ENCODE peak calls at places on chromosomes 2 and 18, in five cellular contexts. P is IMR-90, X is H1, K is K562, H is HepG2. R is an unnamed sample.

GRCh38 chr18:64678048-64678447 is 529.2 kb upstream of the LINC00305 start:
- DNase-seq in P (no peak), X (no peak), K (no peak), H (no peak), R (no peak)

GRCh38 chr2:137969418-137969765 is 5.1 kb downstream of the HNMT start:
- DNase-seq in P (peak), X (no peak), K (no peak), H (no peak), R (no peak)

GRCh38 chr18:52087140-52087539 is 252.9 kb upstream of the DCC start:
- DNase-seq in P (no peak), X (no peak), K (no peak), H (no peak), R (no peak)

GRCh38 chr2:120205901-120206581 is 17.2 kb downstream of the TMEM185B start:
- DNase-seq in P (no peak), X (peak), K (peak), H (no peak), R (no peak)

GRCh38 chr18:67280843-67281242 is 235.7 kb downstream of the DSEL start:
- DNase-seq in P (no peak), X (no peak), K (no peak), H (no peak), R (no peak)

GRCh38 chr2:225937625-225938024 is 538.1 kb downstream of the NYAP2 start:
- DNase-seq in P (peak), X (no peak), K (no peak), H (no peak), R (no peak)

GRCh38 chr2:39523308-39524044 is 86.4 kb upstream of the MAP4K3 start:
- DNase-seq in P (peak), X (no peak), K (peak), H (peak), R (peak)

GRCh38 chr18:37419272-37419671 is 146.3 kb downstream of the CELF4 start:
- DNase-seq in P (peak), X (no peak), K (no peak), H (no peak), R (peak)

GRCh38 chr2:9076755-9077154 is 73.3 kb upstream of the MBOAT2 start:
- DNase-seq in P (no peak), X (no peak), K (no peak), H (no peak), R (no peak)

GRCh38 chr18:23453657-23454011 is 547 bp downstream of the RIOK3 start:
- DNase-seq in P (peak), X (no peak), K (peak), H (peak), R (peak)

GRCh38 chr18:14104906-14105748 is 27.1 kb downstream of the ZNF519 start:
- DNase-seq in P (no peak), X (no peak), K (no peak), H (peak), R (no peak)

GRCh38 chr18:45688834-45689233 is 35.1 kb upstream of the SLC14A1 start:
- DNase-seq in P (no peak), X (no peak), K (no peak), H (no peak), R (no peak)

GRCh38 chr2:163778045-163778753 is 42.4 kb upstream of the FIGN start:
- DNase-seq in P (peak), X (no peak), K (no peak), H (no peak), R (peak)

GRCh38 chr2:237927135-237927534 is 39.7 kb upstream of the UBE2F start:
- DNase-seq in P (no peak), X (no peak), K (no peak), H (no peak), R (no peak)

GRCh38 chr2:227363756-227364155 is 15.3 kb downstream of the TM4SF20 start:
- DNase-seq in P (no peak), X (no peak), K (peak), H (no peak), R (peak)

GRCh38 chr2:12244070-12244469 is 472.7 kb upstream of the TRIB2 start:
- DNase-seq in P (peak), X (no peak), K (no peak), H (no peak), R (no peak)

GRCh38 chr2:151206446-151206968 is 55.2 kb downstream of the RBM43 start:
- DNase-seq in P (no peak), X (no peak), K (no peak), H (no peak), R (no peak)

GRCh38 chr18:23357992-23358594 is 95.0 kb upstream of the RIOK3 start:
- DNase-seq in P (no peak), X (no peak), K (no peak), H (no peak), R (no peak)

GRCh38 chr2:25905126-25905525 is 26.8 kb upstream of the ASXL2 start:
- DNase-seq in P (peak), X (no peak), K (no peak), H (no peak), R (no peak)

GRCh38 chr2:25897500-25897899 is 19.2 kb upstream of the ASXL2 start:
- DNase-seq in P (no peak), X (no peak), K (no peak), H (no peak), R (no peak)

GRCh38 chr2:25899404-25899925 is 21.2 kb upstream of the ASXL2 start:
- DNase-seq in P (peak), X (no peak), K (no peak), H (no peak), R (no peak)

DNA sequence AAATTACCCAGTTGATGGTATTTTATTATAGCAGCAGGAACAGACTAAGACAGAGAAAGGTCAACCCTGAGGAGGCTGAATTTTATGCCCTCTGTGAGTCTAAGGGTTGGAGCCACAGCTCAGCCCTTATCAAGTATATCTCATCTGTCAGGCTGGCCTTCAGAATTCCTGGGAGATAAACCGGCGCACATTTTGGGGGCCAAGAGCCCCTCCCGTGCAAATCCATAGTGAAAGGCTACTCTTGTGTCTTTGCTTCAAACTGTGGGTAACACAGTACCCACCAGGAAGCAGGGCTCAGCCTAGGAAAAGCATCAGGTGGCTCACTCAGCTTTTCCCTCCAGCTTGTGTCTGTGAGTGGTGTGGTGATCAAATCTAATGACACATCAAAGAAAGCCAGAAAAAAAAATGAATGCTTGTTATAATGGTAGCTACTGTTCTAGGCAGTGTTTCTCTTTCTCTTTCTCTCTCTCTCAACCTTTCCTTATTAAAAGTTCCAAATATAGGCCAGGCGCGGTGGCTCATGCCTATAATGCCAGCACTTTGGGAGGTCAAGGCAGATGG is 25.0 kb upstream of the ASXL2 start:
- DNase-seq in P (no peak), X (no peak), K (no peak), H (no peak), R (no peak)
- H3K27ac ChIP-seq in P (no peak), X (no peak), K (no peak), H (no peak), R (no peak)

DNA sequence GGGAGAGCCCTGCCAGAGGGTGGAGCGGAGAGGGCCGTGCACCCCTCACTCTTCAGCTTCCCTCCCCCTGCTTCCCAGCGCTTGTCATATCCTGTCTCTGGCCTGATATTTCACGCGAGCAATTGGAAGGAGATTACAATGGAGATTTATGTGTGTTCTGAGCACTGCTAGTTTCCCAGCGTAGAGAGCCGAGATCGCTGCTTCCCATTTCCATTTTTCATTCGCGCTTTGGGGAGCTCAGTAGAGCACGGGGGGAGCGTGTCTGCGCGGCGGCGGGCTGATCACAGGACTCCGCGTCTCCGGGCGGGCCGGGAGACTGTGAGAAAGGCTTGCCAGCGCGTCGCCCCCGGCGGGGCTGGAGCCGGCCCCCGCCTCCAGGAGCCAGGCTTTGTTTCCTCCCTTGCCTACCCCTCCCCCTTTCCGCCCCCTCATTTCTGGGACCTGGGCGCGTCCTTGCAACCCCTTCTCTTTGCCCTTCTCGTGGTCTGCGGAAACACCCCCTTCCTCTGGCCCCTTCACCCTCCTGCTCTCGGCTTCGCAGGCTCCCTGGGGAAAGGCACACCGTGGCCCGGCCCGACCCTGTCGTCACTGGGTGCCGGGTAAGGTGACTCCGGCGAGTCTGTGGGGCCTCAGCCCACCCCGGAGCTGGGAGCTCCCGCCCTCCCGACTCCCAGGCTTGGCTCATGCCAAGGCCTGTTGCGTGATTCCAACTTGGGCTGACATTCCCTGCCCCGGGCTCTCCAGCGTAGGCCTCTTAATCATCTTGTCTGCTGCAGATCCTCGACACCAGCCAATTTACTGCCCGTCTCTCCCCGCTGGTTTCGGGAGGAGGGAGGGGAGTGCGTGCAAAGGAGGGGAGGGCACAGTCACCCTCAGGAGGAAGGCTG is 5.8 kb downstream of the DLX2 start:
- DNase-seq in P (peak), X (peak), K (no peak), H (no peak), R (no peak)
- TF ChIP-seq MAFK in P (no peak), X (no peak), K (no peak), H (no peak), R (no peak)

DNA sequence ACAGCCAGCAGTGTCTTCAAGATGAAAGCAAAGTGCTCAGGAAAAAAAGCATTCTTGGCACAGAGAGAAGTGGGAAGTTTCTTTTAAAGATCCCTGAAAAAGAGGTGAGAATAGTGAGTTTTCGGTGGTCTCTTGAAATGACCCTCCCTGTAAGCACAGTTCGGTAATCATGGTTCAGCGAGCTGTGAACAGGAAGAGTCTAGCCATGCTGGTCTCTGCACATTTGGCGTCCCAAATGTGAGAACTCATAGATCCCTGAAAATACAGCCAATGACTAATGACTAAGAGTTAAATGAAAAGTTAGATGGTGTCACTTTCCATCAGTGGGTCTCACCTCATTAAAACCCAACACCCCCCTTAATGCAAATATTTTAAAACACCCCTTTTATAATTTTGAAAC is 3.4 kb downstream of the IL1R1 start:
- DNase-seq in P (no peak), X (no peak), K (no peak), H (no peak), R (peak)
- TF ChIP-seq CEBPB in P (no peak), X (no peak), K (no peak), H (no peak), R (no peak)

GRCh38 chr2:128787616-128788015 is 468.9 kb upstream of the HS6ST1 start:
- DNase-seq in P (no peak), X (peak), K (no peak), H (no peak), R (no peak)

GRCh38 chr2:128789776-128790455 is 471.2 kb upstream of the HS6ST1 start:
- DNase-seq in P (no peak), X (peak), K (no peak), H (no peak), R (no peak)

GRCh38 chr2:128790541-128790944 is 471.9 kb upstream of the HS6ST1 start:
- DNase-seq in P (no peak), X (peak), K (no peak), H (no peak), R (no peak)

GRCh38 chr2:128788636-128789220 is 470.1 kb upstream of the HS6ST1 start:
- DNase-seq in P (no peak), X (peak), K (no peak), H (no peak), R (no peak)

DNA sequence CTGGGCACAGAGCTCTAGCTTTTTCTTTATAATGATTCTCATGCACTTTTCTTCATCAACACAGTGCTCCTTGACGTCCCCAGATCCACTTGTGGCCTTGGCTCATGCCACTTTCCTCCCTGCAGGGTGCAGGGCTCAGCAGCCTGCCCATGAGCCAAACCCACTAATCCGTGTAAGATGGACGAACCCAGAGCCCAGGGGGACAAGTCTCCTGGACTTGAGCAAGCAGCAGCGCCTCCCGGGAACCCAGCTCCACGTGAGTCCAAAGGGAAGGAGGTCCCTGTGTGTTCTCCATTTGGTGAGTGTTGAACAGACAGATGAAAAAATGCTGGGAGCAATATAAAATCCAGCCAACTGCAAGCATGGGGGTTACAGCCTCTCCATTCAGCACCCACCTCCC is 470.6 kb upstream of the HS6ST1 start:
- DNase-seq in P (no peak), X (peak), K (no peak), H (no peak), R (no peak)
- H3K27ac ChIP-seq in P (no peak), X (no peak), K (no peak), H (no peak), R (no peak)

GRCh38 chr2:64359892-64360657 is 93.9 kb upstream of the LGALSL start:
- DNase-seq in P (peak), X (no peak), K (peak), H (peak), R (peak)
- TF ChIP-seq MAFK in P (peak), X (no peak), K (no peak), H (no peak), R (peak)

GRCh38 chr2:182854405-182855105 is 11.9 kb downstream of the FRZB start:
- DNase-seq in P (peak), X (no peak), K (no peak), H (no peak), R (no peak)

GRCh38 chr2:182855376-182855775 is 11.1 kb downstream of the FRZB start:
- DNase-seq in P (no peak), X (no peak), K (no peak), H (no peak), R (no peak)

GRCh38 chr2:182860858-182861257 is 5.6 kb downstream of the FRZB start:
- DNase-seq in P (no peak), X (no peak), K (no peak), H (no peak), R (no peak)

GRCh38 chr2:182862003-182862402 is 4.4 kb downstream of the FRZB start:
- DNase-seq in P (no peak), X (no peak), K (no peak), H (no peak), R (no peak)

GRCh38 chr2:182858671-182859070 is 7.8 kb downstream of the FRZB start:
- DNase-seq in P (peak), X (no peak), K (no peak), H (no peak), R (no peak)
- TF ChIP-seq CEBPB in P (no peak), X (no peak), K (no peak), H (no peak), R (no peak)